ENCODE peak calls at places on chromosomes 6 and 20, in five cellular contexts. O is CD8-positive, alpha-beta memory T cell; S is adrenal gland; H is H1; D is MM.1S. T is an unnamed sample.

GRCh38 chr20:21357851-21358250 is 39.5 kb downstream of the NKX2-4 start:
- DNase-seq in O (no peak), S (no peak), H (no peak), D (no peak), T (no peak)

GRCh38 chr6:89522778-89523177 is 89.8 kb downstream of the ANKRD6 start:
- DNase-seq in O (no peak), S (no peak), H (no peak), D (no peak), T (no peak)

GRCh38 chr6:167849846-167850459 is 23.2 kb downstream of the AFDN start:
- DNase-seq in O (no peak), S (no peak), H (no peak), D (peak), T (no peak)

GRCh38 chr6:138188278-138188923 is 26.7 kb downstream of the ARFGEF3 start:
- DNase-seq in O (no peak), S (no peak), H (peak), D (peak), T (no peak)

GRCh38 chr20:46975976-46976375 is 81.3 kb downstream of the EYA2 start:
- DNase-seq in O (no peak), S (no peak), H (no peak), D (no peak), T (no peak)

GRCh38 chr20:33914871-33915270 is 78.8 kb upstream of the RALY start:
- DNase-seq in O (no peak), S (no peak), H (no peak), D (peak), T (no peak)

GRCh38 chr6:129192458-129192989 is 309.6 kb downstream of the LAMA2 start:
- DNase-seq in O (no peak), S (no peak), H (no peak), D (no peak), T (no peak)

GRCh38 chr6:158287047-158287446 is 25.2 kb upstream of the TULP4 start:
- DNase-seq in O (no peak), S (no peak), H (no peak), D (no peak), T (peak)

GRCh38 chr6:106964099-106964498 is 10.4 kb downstream of the CD24 start:
- DNase-seq in O (no peak), S (no peak), H (no peak), D (no peak), T (no peak)

GRCh38 chr20:11204926-11205768 is 531.3 kb upstream of the JAG1 start:
- DNase-seq in O (no peak), S (peak), H (peak), D (peak), T (peak)

GRCh38 chr6:52352239-52353008 is 9.5 kb upstream of the PAQR8 start:
- DNase-seq in O (no peak), S (no peak), H (no peak), D (peak), T (peak)

GRCh38 chr6:51415501-51415900 is 596.8 kb downstream of the TFAP2B start:
- DNase-seq in O (no peak), S (no peak), H (no peak), D (no peak), T (no peak)

GRCh38 chr6:63261820-63262219 is 50.6 kb downstream of the FKBP1C start:
- DNase-seq in O (no peak), S (no peak), H (no peak), D (no peak), T (no peak)

GRCh38 chr6:158516098-158516497 is 43.8 kb upstream of the TMEM181 start:
- DNase-seq in O (no peak), S (no peak), H (peak), D (no peak), T (no peak)

GRCh38 chr20:59145926-59146800 is 17.5 kb upstream of the ZNF831 start:
- DNase-seq in O (peak), S (no peak), H (no peak), D (no peak), T (no peak)

GRCh38 chr6:130396722-130397121 is 30.9 kb downstream of the TMEM200A start:
- DNase-seq in O (no peak), S (peak), H (no peak), D (peak), T (peak)

GRCh38 chr6:10081075-10081474 is 333.8 kb downstream of the TFAP2A start:
- DNase-seq in O (no peak), S (no peak), H (no peak), D (no peak), T (no peak)

GRCh38 chr6:121333196-121333595 is 1.1 kb downstream of the TBC1D32 start:
- DNase-seq in O (no peak), S (no peak), H (no peak), D (no peak), T (peak)
- H3K4me3 ChIP-seq in O (no peak), S (no peak), H (no peak), D (no peak), T (peak)

DNA sequence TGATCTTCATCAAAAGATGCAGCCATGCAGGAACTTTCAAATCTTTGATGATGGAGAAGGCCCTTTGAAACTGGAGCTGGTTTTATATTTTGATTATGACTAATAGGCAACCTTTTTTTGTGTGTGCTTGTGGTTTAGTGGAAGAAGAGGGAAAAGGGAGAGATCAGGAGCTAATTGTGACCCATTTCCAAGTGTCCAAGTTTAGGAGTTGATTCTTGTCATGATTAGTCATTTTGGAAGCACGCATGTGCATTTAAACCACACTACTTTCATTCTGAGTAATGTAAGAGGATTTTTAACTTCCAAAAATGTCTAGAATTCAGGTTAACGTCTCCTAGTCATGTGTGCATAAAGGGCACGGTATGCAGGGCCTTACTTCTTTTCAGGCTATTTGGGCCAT is 3.5 kb downstream of the FOXO3 start:
- DNase-seq in O (no peak), S (no peak), H (no peak), D (peak), T (peak)
- H3K4me3 ChIP-seq in O (no peak), S (no peak), H (no peak), D (peak), T (peak)

DNA sequence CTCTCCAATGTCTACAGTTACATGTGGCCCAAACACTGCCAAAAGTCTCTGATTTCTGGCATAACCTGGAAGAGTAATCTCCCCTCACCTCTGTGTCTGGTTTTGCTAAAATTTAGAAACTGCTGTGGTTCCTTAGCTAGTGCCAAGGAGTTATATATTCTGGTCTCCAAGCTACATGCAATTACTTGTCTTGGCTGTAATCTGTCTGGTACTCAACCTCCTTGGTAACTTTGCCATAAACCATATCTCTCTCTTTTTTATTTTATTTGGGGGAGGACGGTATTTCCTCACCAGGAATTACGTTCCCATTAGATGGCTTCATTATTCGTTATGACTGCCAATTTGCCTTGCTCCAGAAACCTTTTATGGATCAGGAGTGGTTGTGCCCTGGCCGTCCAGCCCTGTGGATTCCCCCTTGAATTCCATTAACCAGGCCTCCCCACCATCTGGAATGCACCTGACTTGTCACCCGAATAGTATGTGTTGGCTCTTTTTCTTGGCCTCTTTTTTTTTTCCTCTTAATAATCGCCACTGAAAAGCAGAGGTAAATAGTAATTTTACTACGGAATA is 400.0 kb downstream of the CD83 start:
- DNase-seq in O (no peak), S (no peak), H (no peak), D (no peak), T (no peak)
- H3K4me3 ChIP-seq in O (no peak), S (no peak), H (no peak), D (no peak), T (no peak)

DNA sequence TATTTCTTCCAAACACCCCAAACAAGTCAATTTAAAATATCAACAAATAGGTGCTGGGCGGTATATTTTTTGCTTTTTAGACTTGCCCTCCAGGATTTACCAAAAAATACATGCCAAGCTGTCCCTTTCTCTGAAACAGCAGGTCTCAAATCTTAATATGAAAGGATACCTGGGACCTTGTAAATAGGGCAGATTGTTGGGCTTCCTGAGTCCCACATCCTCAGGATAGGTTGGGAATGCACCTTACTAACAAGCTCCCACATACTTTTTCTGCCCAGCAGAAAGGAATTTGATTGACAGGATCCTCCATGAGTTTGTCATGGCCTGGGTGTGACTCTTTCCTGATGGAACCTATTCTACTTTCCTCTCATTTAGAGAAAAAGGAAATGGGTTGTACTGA is 4.9 kb upstream of the SLC24A3 start:
- DNase-seq in O (no peak), S (no peak), H (no peak), D (no peak), T (no peak)
- H3K4me3 ChIP-seq in O (no peak), S (no peak), H (no peak), D (no peak), T (no peak)

GRCh38 chr20:35263609-35264223 is 14.2 kb downstream of the MMP24OS start:
- DNase-seq in O (no peak), S (no peak), H (no peak), D (no peak), T (no peak)
- H3K4me3 ChIP-seq in O (no peak), S (no peak), H (peak), D (no peak), T (no peak)

GRCh38 chr6:73694711-73695411 is 1.1 kb upstream of the CD109 start:
- DNase-seq in O (no peak), S (no peak), H (no peak), D (no peak), T (peak)
- H3K4me3 ChIP-seq in O (no peak), S (no peak), H (no peak), D (peak), T (peak)

GRCh38 chr6:78489874-78490273 is 377.5 kb upstream of the IRAK1BP1 start:
- DNase-seq in O (no peak), S (no peak), H (no peak), D (no peak), T (no peak)
- H3K4me3 ChIP-seq in O (no peak), S (no peak), H (no peak), D (no peak), T (no peak)

GRCh38 chr6:27889628-27890315 is 22.4 kb downstream of the OR2B2 start:
- DNase-seq in O (no peak), S (no peak), H (no peak), D (peak), T (no peak)
- H3K4me3 ChIP-seq in O (peak), S (no peak), H (peak), D (peak), T (peak)